ENCODE peak calls at places on chromosomes 6 and 20, in eight cellular contexts. H, A, F, Z, Q, P, I and K are unnamed samples.

GRCh38 chr6:53541900-53542299 is 3.0 kb downstream of the GCLC start:
- DNase-seq in F (no peak), P (no peak), H (no peak), I (no peak), Z (no peak), Q (no peak), A (no peak), K (no peak)

GRCh38 chr6:32980488-32981038 is 12.2 kb downstream of the BRD2 start:
- DNase-seq in H (no peak), A (no peak), P (no peak), Z (no peak), F (no peak), I (no peak), Q (no peak), K (no peak)

GRCh38 chr6:43575105-43575771 is 600 bp downstream of the XPO5 start:
- DNase-seq in Q (no peak), A (peak; percentile 35), H (peak; percentile 51), I (peak; percentile 21), P (no peak), F (no peak), Z (no peak), K (peak; percentile 64)

GRCh38 chr6:35099116-35099515 is 42.0 kb downstream of the TCP11 start:
- DNase-seq in P (no peak), H (no peak), F (no peak), A (no peak), Q (no peak), Z (no peak), I (no peak), K (no peak)

GRCh38 chr20:34536798-34537394 is 20.7 kb downstream of the DYNLRB1 start:
- DNase-seq in F (peak; percentile 72), Z (no peak), Q (no peak), I (no peak), A (peak; percentile 57), P (no peak), H (no peak), K (peak; percentile 71)

GRCh38 chr6:149225946-149226345 is 91.6 kb upstream of the TAB2 start:
- DNase-seq in P (no peak), I (no peak), A (no peak), Z (no peak), F (no peak), H (no peak), Q (no peak), K (no peak)

GRCh38 chr6:168514216-168514615 is 73.2 kb downstream of the SMOC2 start:
- DNase-seq in I (no peak), H (peak; percentile 35), P (no peak), Q (no peak), Z (no peak), F (peak; percentile 57), A (no peak), K (no peak)

GRCh38 chr6:107815846-107816245 is 8.3 kb downstream of the SCML4 start:
- DNase-seq in Q (no peak), I (no peak), Z (no peak), F (peak; percentile 42), H (peak; percentile 15), P (no peak), A (no peak), K (no peak)

DNA sequence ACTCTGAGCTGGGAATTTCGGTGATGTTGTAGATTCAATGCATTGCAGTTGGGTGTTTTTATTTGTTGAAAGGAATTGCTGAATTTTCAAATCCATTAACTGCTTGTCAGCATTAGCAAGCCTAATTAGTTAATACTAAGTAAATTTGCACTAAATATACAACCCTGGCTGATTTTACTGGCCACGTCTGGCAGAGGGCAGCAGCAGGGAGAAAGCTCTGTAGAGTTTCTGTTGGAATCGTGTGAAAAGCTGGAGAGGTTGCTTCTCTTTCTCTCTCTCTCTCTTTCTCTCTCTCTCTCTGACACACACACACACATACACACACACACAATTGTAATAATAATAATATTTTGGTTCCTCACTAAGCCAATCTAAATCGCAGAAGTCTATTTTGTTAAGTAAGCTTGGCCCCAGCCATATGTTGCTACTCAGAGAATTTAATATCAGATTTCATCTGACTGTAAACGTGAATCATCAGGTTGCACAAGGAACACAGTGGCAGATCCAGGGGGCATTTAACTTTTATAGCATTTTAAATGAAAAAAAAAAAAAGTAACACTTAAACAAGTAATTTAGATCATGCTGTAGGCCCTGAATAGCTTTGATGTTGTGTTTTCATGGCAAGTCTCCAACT is 289.5 kb downstream of the ESR1 start:
- DNase-seq in H (no peak), I (no peak), A (no peak), P (no peak), F (no peak), Z (no peak), Q (no peak), K (no peak)
- TF ChIP-seq CTCF in H (no peak), I (no peak), A (no peak), P (no peak), F (no peak), Z (no peak), Q (no peak), K (no peak)

GRCh38 chr6:129733290-129733689 is 23.3 kb upstream of the ARHGAP18 start:
- DNase-seq in H (no peak), I (no peak), Z (no peak), A (no peak), P (no peak), Q (no peak), F (no peak), K (peak; percentile 21)
- TF ChIP-seq CTCF in H (no peak), I (peak; percentile 16), Z (peak; percentile 35), A (no peak), P (peak; percentile 29), Q (peak; percentile 19), F (no peak), K (no peak)

GRCh38 chr6:122180132-122180531 is 219.3 kb upstream of the HSF2 start:
- DNase-seq in H (no peak), Z (no peak), I (no peak), Q (no peak), F (no peak), P (no peak), A (no peak), K (no peak)

GRCh38 chr6:122187186-122187585 is 212.3 kb upstream of the HSF2 start:
- DNase-seq in A (no peak), F (no peak), I (no peak), P (no peak), H (no peak), Q (no peak), Z (no peak), K (no peak)

GRCh38 chr6:122178988-122179387 is 220.5 kb upstream of the HSF2 start:
- DNase-seq in Z (no peak), Q (no peak), H (no peak), P (no peak), F (no peak), I (no peak), A (no peak), K (no peak)

DNA sequence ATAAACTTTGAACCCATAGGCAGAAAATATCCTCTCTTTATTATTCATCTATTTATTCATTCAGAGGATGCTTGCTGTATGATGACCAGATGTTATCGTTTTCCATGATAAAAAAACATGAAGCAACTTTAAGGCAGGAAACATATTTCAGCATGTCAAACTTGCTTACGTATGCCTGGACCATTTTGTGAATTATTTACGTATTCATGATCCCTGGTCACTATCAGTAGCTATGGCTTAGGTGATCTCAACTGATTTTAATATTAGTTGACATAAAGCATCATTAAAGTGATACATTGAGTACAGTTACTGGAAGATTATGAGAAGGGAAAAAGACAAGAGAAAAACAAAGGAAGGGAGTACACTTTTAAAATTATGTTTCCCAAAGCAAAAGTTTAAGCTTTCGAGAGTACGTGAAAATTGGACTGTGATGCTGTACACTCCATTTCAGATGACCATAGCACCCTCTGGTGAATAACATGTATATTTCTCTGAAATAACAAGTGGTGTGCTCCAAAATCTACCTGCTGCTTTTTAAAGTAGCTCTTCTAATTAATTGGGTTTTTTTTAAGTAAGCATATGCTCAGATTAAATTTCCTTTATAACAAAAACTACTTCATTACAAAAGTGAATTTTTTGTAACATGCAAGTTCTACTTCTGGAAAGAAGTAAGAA is 215.1 kb upstream of the HSF2 start:
- DNase-seq in F (no peak), P (no peak), I (peak; percentile 2), Q (no peak), A (no peak), H (no peak), Z (no peak), K (no peak)
- TF ChIP-seq CTCF in F (peak; percentile 67), P (no peak), I (peak; percentile 51), Q (peak; percentile 6), A (peak; percentile 66), H (no peak), Z (no peak), K (no peak)

DNA sequence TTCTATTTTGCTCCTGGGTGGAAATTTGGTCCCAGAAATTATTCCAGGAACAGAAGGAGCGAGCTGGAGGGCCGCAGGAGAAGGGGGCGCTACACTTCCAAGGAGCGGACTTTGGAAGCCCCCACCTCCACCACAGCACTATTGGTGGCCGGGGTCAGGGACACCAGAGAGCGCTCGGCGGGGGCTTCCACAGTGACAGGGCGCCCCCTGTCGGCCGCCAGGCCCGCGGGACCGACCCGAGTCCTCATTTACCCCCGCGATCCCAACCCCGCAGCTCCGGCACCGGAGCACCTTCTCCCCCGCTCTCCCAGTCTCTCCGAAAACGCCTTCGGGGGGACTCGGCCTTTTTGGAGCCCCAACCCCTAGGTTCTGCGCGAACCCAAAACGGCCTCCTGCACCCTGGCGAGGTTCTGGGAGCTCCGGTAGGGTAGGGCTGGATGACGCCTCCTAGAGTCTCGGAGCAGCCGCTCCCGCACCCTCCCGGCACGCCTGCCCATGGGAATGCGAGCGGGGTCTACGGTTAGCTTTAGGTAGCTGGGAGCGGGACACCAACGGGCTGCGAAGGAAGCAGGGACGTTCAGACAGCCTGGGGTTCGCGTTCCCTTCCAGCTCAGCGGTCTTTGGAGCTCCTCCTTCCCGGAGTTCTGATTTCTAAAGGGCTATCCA is 2.4 kb upstream of the FOXA2 start:
- DNase-seq in I (peak; percentile 83), F (peak; percentile 73), Z (no peak), Q (peak; percentile 63), P (peak; percentile 65), H (peak; percentile 51), A (no peak), K (peak; percentile 45)
- TF ChIP-seq CTCF in I (peak; percentile 98), F (peak; percentile 85), Z (peak; percentile 51), Q (peak; percentile 35), P (peak; percentile 65), H (peak; percentile 62), A (peak; percentile 78), K (peak; percentile 47)

DNA sequence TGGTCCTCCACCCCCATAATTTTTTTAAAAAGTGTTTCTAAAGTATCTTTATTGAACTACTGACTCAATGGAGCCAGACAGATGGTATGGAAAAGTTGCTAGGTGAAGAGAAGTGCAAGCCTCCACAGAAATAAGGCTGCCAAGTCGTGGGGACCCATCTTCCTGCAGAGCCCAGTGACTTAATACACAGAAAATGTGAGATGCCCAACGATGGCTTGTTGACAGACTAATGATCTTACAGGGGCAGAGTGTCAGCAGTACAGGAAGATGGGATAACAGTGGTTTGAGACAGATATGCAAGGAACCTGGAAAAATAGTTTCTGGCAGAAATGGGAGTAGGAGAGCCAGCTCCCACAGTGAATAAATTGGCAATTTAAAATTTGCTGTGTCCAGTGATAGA is 43.2 kb downstream of the FYN start:
- DNase-seq in Q (no peak), I (no peak), P (no peak), A (no peak), H (no peak), F (no peak), Z (no peak), K (no peak)
- TF ChIP-seq CTCF in Q (no peak), I (no peak), P (no peak), A (no peak), H (no peak), F (no peak), Z (no peak), K (no peak)